ENCODE peak calls at places on chromosome 15, in ten cellular contexts. One of them, this sample, is unnamed.

GRCh38 chr15:93759626-93760025 is 471.7 kb upstream of the MCTP2 start:
- DNase-seq in GM04503: no peak
- DNase-seq in cardiac fibroblast: no peak
- DNase-seq in stimulated activated CD4-positive, alpha-beta T cell treated with anti-CD3 and anti-CD28 coated beads, Interleukin-4, amount 100 ng/mL, for 1 hour: no peak
- DNase-seq in A549: no peak
- DNase-seq in fibroblast of lung: no peak
- DNase-seq in NCI-H1694 treated with DMSO at 0.1 percent for 48 hours: no peak
- DNase-seq in NCI-H1092: no peak
- DNase-seq in non-pigmented ciliary epithelial cell: no peak
- DNase-seq in endothelial cell of umbilical vein: no peak
- DNase-seq in this sample: no peak

GRCh38 chr15:61697796-61698195 is 362.5 kb downstream of the VPS13C start:
- DNase-seq in A549: no peak
- DNase-seq in endothelial cell of umbilical vein: no peak
- DNase-seq in NCI-H1694 treated with DMSO at 0.1 percent for 48 hours: no peak
- DNase-seq in fibroblast of lung: no peak
- DNase-seq in NCI-H1092: no peak
- DNase-seq in GM04503: no peak
- DNase-seq in non-pigmented ciliary epithelial cell: no peak
- DNase-seq in stimulated activated CD4-positive, alpha-beta T cell treated with anti-CD3 and anti-CD28 coated beads, Interleukin-4, amount 100 ng/mL, for 1 hour: no peak
- DNase-seq in cardiac fibroblast: no peak
- DNase-seq in this sample: no peak

GRCh38 chr15:67980171-67980570 is 73.9 kb upstream of the PIAS1 start:
- DNase-seq in endothelial cell of umbilical vein: no peak
- DNase-seq in stimulated activated CD4-positive, alpha-beta T cell treated with anti-CD3 and anti-CD28 coated beads, Interleukin-4, amount 100 ng/mL, for 1 hour: no peak
- DNase-seq in A549: no peak
- DNase-seq in non-pigmented ciliary epithelial cell: no peak
- DNase-seq in NCI-H1694 treated with DMSO at 0.1 percent for 48 hours: no peak
- DNase-seq in NCI-H1092: no peak
- DNase-seq in cardiac fibroblast: no peak
- DNase-seq in fibroblast of lung: no peak
- DNase-seq in GM04503: no peak
- DNase-seq in this sample: no peak

GRCh38 chr15:69578252-69578651 is 125.6 kb downstream of the RPLP1 start:
- DNase-seq in fibroblast of lung: no peak
- DNase-seq in cardiac fibroblast: no peak
- DNase-seq in A549: no peak
- DNase-seq in non-pigmented ciliary epithelial cell: no peak
- DNase-seq in stimulated activated CD4-positive, alpha-beta T cell treated with anti-CD3 and anti-CD28 coated beads, Interleukin-4, amount 100 ng/mL, for 1 hour: no peak
- DNase-seq in endothelial cell of umbilical vein: no peak
- DNase-seq in GM04503: no peak
- DNase-seq in NCI-H1092: no peak
- DNase-seq in NCI-H1694 treated with DMSO at 0.1 percent for 48 hours: no peak
- DNase-seq in this sample: no peak

GRCh38 chr15:65870889-65871533 is 1.7 kb downstream of the RAB11A start:
- DNase-seq in cardiac fibroblast: peak
- DNase-seq in endothelial cell of umbilical vein: peak
- DNase-seq in fibroblast of lung: peak
- DNase-seq in non-pigmented ciliary epithelial cell: no peak
- DNase-seq in NCI-H1694 treated with DMSO at 0.1 percent for 48 hours: no peak
- DNase-seq in A549: peak
- DNase-seq in stimulated activated CD4-positive, alpha-beta T cell treated with anti-CD3 and anti-CD28 coated beads, Interleukin-4, amount 100 ng/mL, for 1 hour: no peak
- DNase-seq in GM04503: no peak
- DNase-seq in NCI-H1092: no peak
- DNase-seq in this sample: no peak

GRCh38 chr15:95712785-95713184 is 617.7 kb upstream of the NR2F2 start:
- DNase-seq in GM04503: no peak
- DNase-seq in fibroblast of lung: peak
- DNase-seq in endothelial cell of umbilical vein: peak
- DNase-seq in A549: no peak
- DNase-seq in non-pigmented ciliary epithelial cell: no peak
- DNase-seq in stimulated activated CD4-positive, alpha-beta T cell treated with anti-CD3 and anti-CD28 coated beads, Interleukin-4, amount 100 ng/mL, for 1 hour: no peak
- DNase-seq in cardiac fibroblast: no peak
- DNase-seq in NCI-H1092: no peak
- DNase-seq in NCI-H1694 treated with DMSO at 0.1 percent for 48 hours: no peak
- DNase-seq in this sample: no peak

GRCh38 chr15:77909131-77909940 is 168.2 kb downstream of the TBC1D2B start:
- DNase-seq in NCI-H1694 treated with DMSO at 0.1 percent for 48 hours: no peak
- DNase-seq in fibroblast of lung: no peak
- DNase-seq in non-pigmented ciliary epithelial cell: no peak
- DNase-seq in NCI-H1092: no peak
- DNase-seq in A549: no peak
- DNase-seq in GM04503: no peak
- DNase-seq in stimulated activated CD4-positive, alpha-beta T cell treated with anti-CD3 and anti-CD28 coated beads, Interleukin-4, amount 100 ng/mL, for 1 hour: no peak
- DNase-seq in cardiac fibroblast: no peak
- DNase-seq in endothelial cell of umbilical vein: no peak
- DNase-seq in this sample: no peak

GRCh38 chr15:48177383-48177874 is 666 bp downstream of the MYEF2 start:
- DNase-seq in non-pigmented ciliary epithelial cell: peak
- DNase-seq in cardiac fibroblast: peak
- DNase-seq in NCI-H1694 treated with DMSO at 0.1 percent for 48 hours: peak
- DNase-seq in endothelial cell of umbilical vein: peak
- DNase-seq in NCI-H1092: peak
- DNase-seq in GM04503: no peak
- DNase-seq in fibroblast of lung: peak
- DNase-seq in A549: peak
- DNase-seq in stimulated activated CD4-positive, alpha-beta T cell treated with anti-CD3 and anti-CD28 coated beads, Interleukin-4, amount 100 ng/mL, for 1 hour: no peak
- DNase-seq in this sample: no peak

GRCh38 chr15:100901296-100901695 is 17.9 kb upstream of the LRRK1 start:
- DNase-seq in GM04503: no peak
- DNase-seq in non-pigmented ciliary epithelial cell: no peak
- DNase-seq in endothelial cell of umbilical vein: no peak
- DNase-seq in NCI-H1694 treated with DMSO at 0.1 percent for 48 hours: no peak
- DNase-seq in fibroblast of lung: no peak
- DNase-seq in A549: no peak
- DNase-seq in cardiac fibroblast: no peak
- DNase-seq in stimulated activated CD4-positive, alpha-beta T cell treated with anti-CD3 and anti-CD28 coated beads, Interleukin-4, amount 100 ng/mL, for 1 hour: no peak
- DNase-seq in NCI-H1092: no peak
- DNase-seq in this sample: no peak

GRCh38 chr15:39888809-39889208 is 31.3 kb downstream of the GPR176 start:
- DNase-seq in cardiac fibroblast: no peak
- DNase-seq in fibroblast of lung: no peak
- DNase-seq in stimulated activated CD4-positive, alpha-beta T cell treated with anti-CD3 and anti-CD28 coated beads, Interleukin-4, amount 100 ng/mL, for 1 hour: no peak
- DNase-seq in NCI-H1694 treated with DMSO at 0.1 percent for 48 hours: no peak
- DNase-seq in endothelial cell of umbilical vein: no peak
- DNase-seq in non-pigmented ciliary epithelial cell: no peak
- DNase-seq in A549: no peak
- DNase-seq in NCI-H1092: no peak
- DNase-seq in GM04503: no peak
- DNase-seq in this sample: no peak

GRCh38 chr15:78299302-78300102 is at the start of gene SKIC8:
- DNase-seq in cardiac fibroblast: peak
- DNase-seq in NCI-H1694 treated with DMSO at 0.1 percent for 48 hours: peak
- DNase-seq in fibroblast of lung: peak
- DNase-seq in non-pigmented ciliary epithelial cell: peak
- DNase-seq in endothelial cell of umbilical vein: peak
- DNase-seq in NCI-H1092: peak
- DNase-seq in A549: peak
- DNase-seq in GM04503: peak
- DNase-seq in stimulated activated CD4-positive, alpha-beta T cell treated with anti-CD3 and anti-CD28 coated beads, Interleukin-4, amount 100 ng/mL, for 1 hour: peak
- DNase-seq in this sample: peak

GRCh38 chr15:85411992-85412538 is 31.7 kb downstream of the AKAP13 start:
- DNase-seq in GM04503: no peak
- DNase-seq in stimulated activated CD4-positive, alpha-beta T cell treated with anti-CD3 and anti-CD28 coated beads, Interleukin-4, amount 100 ng/mL, for 1 hour: no peak
- DNase-seq in NCI-H1092: no peak
- DNase-seq in A549: no peak
- DNase-seq in NCI-H1694 treated with DMSO at 0.1 percent for 48 hours: no peak
- DNase-seq in endothelial cell of umbilical vein: no peak
- DNase-seq in fibroblast of lung: peak
- DNase-seq in cardiac fibroblast: no peak
- DNase-seq in non-pigmented ciliary epithelial cell: no peak
- DNase-seq in this sample: no peak

GRCh38 chr15:66389098-66389858 is 2.6 kb downstream of the MAP2K1 start:
- DNase-seq in NCI-H1694 treated with DMSO at 0.1 percent for 48 hours: no peak
- DNase-seq in NCI-H1092: no peak
- DNase-seq in stimulated activated CD4-positive, alpha-beta T cell treated with anti-CD3 and anti-CD28 coated beads, Interleukin-4, amount 100 ng/mL, for 1 hour: no peak
- DNase-seq in A549: no peak
- DNase-seq in cardiac fibroblast: no peak
- DNase-seq in GM04503: no peak
- DNase-seq in fibroblast of lung: no peak
- DNase-seq in non-pigmented ciliary epithelial cell: no peak
- DNase-seq in endothelial cell of umbilical vein: no peak
- DNase-seq in this sample: no peak

GRCh38 chr15:45331977-45332376 is 46.4 kb downstream of the GATM start:
- DNase-seq in A549: no peak
- DNase-seq in NCI-H1694 treated with DMSO at 0.1 percent for 48 hours: no peak
- DNase-seq in endothelial cell of umbilical vein: no peak
- DNase-seq in cardiac fibroblast: no peak
- DNase-seq in stimulated activated CD4-positive, alpha-beta T cell treated with anti-CD3 and anti-CD28 coated beads, Interleukin-4, amount 100 ng/mL, for 1 hour: no peak
- DNase-seq in NCI-H1092: no peak
- DNase-seq in non-pigmented ciliary epithelial cell: no peak
- DNase-seq in fibroblast of lung: peak
- DNase-seq in GM04503: no peak
- DNase-seq in this sample: no peak

GRCh38 chr15:38660726-38661125 is 96.1 kb upstream of the RASGRP1 start:
- DNase-seq in non-pigmented ciliary epithelial cell: no peak
- DNase-seq in A549: no peak
- DNase-seq in fibroblast of lung: no peak
- DNase-seq in GM04503: no peak
- DNase-seq in endothelial cell of umbilical vein: no peak
- DNase-seq in cardiac fibroblast: no peak
- DNase-seq in NCI-H1694 treated with DMSO at 0.1 percent for 48 hours: no peak
- DNase-seq in NCI-H1092: no peak
- DNase-seq in stimulated activated CD4-positive, alpha-beta T cell treated with anti-CD3 and anti-CD28 coated beads, Interleukin-4, amount 100 ng/mL, for 1 hour: no peak
- DNase-seq in this sample: no peak

GRCh38 chr15:39273805-39274411 is 307.0 kb upstream of the THBS1 start:
- DNase-seq in GM04503: no peak
- DNase-seq in NCI-H1092: peak
- DNase-seq in endothelial cell of umbilical vein: peak
- DNase-seq in stimulated activated CD4-positive, alpha-beta T cell treated with anti-CD3 and anti-CD28 coated beads, Interleukin-4, amount 100 ng/mL, for 1 hour: no peak
- DNase-seq in cardiac fibroblast: peak
- DNase-seq in fibroblast of lung: peak
- DNase-seq in A549: peak
- DNase-seq in NCI-H1694 treated with DMSO at 0.1 percent for 48 hours: no peak
- DNase-seq in non-pigmented ciliary epithelial cell: no peak
- DNase-seq in this sample: no peak

GRCh38 chr15:34987982-34988873 is at the start of gene ZNF770:
- DNase-seq in stimulated activated CD4-positive, alpha-beta T cell treated with anti-CD3 and anti-CD28 coated beads, Interleukin-4, amount 100 ng/mL, for 1 hour: peak
- DNase-seq in NCI-H1092: peak
- DNase-seq in endothelial cell of umbilical vein: peak
- DNase-seq in fibroblast of lung: peak
- DNase-seq in non-pigmented ciliary epithelial cell: peak
- DNase-seq in cardiac fibroblast: peak
- DNase-seq in A549: peak
- DNase-seq in NCI-H1694 treated with DMSO at 0.1 percent for 48 hours: peak
- DNase-seq in GM04503: peak
- DNase-seq in this sample: peak

GRCh38 chr15:47820780-47821319 is 103.5 kb downstream of the SEMA6D start:
- DNase-seq in stimulated activated CD4-positive, alpha-beta T cell treated with anti-CD3 and anti-CD28 coated beads, Interleukin-4, amount 100 ng/mL, for 1 hour: no peak
- DNase-seq in cardiac fibroblast: peak
- DNase-seq in A549: no peak
- DNase-seq in non-pigmented ciliary epithelial cell: peak
- DNase-seq in NCI-H1694 treated with DMSO at 0.1 percent for 48 hours: peak
- DNase-seq in fibroblast of lung: peak
- DNase-seq in GM04503: no peak
- DNase-seq in endothelial cell of umbilical vein: peak
- DNase-seq in NCI-H1092: no peak
- DNase-seq in this sample: peak

GRCh38 chr15:90558182-90558581 is 28.5 kb downstream of the CRTC3 start:
- DNase-seq in NCI-H1694 treated with DMSO at 0.1 percent for 48 hours: no peak
- DNase-seq in A549: no peak
- DNase-seq in fibroblast of lung: peak
- DNase-seq in non-pigmented ciliary epithelial cell: no peak
- DNase-seq in NCI-H1092: no peak
- DNase-seq in endothelial cell of umbilical vein: peak
- DNase-seq in GM04503: no peak
- DNase-seq in cardiac fibroblast: peak
- DNase-seq in stimulated activated CD4-positive, alpha-beta T cell treated with anti-CD3 and anti-CD28 coated beads, Interleukin-4, amount 100 ng/mL, for 1 hour: no peak
- DNase-seq in this sample: no peak

GRCh38 chr15:90143176-90143655 is 40.9 kb upstream of the IDH2 start:
- DNase-seq in non-pigmented ciliary epithelial cell: no peak
- DNase-seq in endothelial cell of umbilical vein: peak
- DNase-seq in fibroblast of lung: peak
- DNase-seq in GM04503: no peak
- DNase-seq in A549: peak
- DNase-seq in cardiac fibroblast: peak
- DNase-seq in stimulated activated CD4-positive, alpha-beta T cell treated with anti-CD3 and anti-CD28 coated beads, Interleukin-4, amount 100 ng/mL, for 1 hour: peak
- DNase-seq in NCI-H1092: peak
- DNase-seq in NCI-H1694 treated with DMSO at 0.1 percent for 48 hours: no peak
- DNase-seq in this sample: no peak

GRCh38 chr15:42062284-42062806 is 32.0 kb downstream of the PLA2G4D start:
- DNase-seq in stimulated activated CD4-positive, alpha-beta T cell treated with anti-CD3 and anti-CD28 coated beads, Interleukin-4, amount 100 ng/mL, for 1 hour: no peak
- DNase-seq in GM04503: no peak
- DNase-seq in cardiac fibroblast: no peak
- DNase-seq in NCI-H1092: no peak
- DNase-seq in endothelial cell of umbilical vein: no peak
- DNase-seq in A549: no peak
- DNase-seq in non-pigmented ciliary epithelial cell: no peak
- DNase-seq in fibroblast of lung: no peak
- DNase-seq in NCI-H1694 treated with DMSO at 0.1 percent for 48 hours: no peak
- DNase-seq in this sample: no peak

GRCh38 chr15:98824595-98824994 is 176.3 kb downstream of the IGF1R start:
- DNase-seq in fibroblast of lung: no peak
- DNase-seq in A549: no peak
- DNase-seq in NCI-H1092: no peak
- DNase-seq in stimulated activated CD4-positive, alpha-beta T cell treated with anti-CD3 and anti-CD28 coated beads, Interleukin-4, amount 100 ng/mL, for 1 hour: no peak
- DNase-seq in endothelial cell of umbilical vein: no peak
- DNase-seq in NCI-H1694 treated with DMSO at 0.1 percent for 48 hours: no peak
- DNase-seq in non-pigmented ciliary epithelial cell: no peak
- DNase-seq in cardiac fibroblast: no peak
- DNase-seq in GM04503: no peak
- DNase-seq in this sample: no peak

GRCh38 chr15:27844018-27844666 is 255.0 kb downstream of the OCA2 start:
- DNase-seq in cardiac fibroblast: peak
- DNase-seq in NCI-H1092: no peak
- DNase-seq in A549: peak
- DNase-seq in non-pigmented ciliary epithelial cell: peak
- DNase-seq in fibroblast of lung: peak
- DNase-seq in NCI-H1694 treated with DMSO at 0.1 percent for 48 hours: no peak
- DNase-seq in endothelial cell of umbilical vein: no peak
- DNase-seq in stimulated activated CD4-positive, alpha-beta T cell treated with anti-CD3 and anti-CD28 coated beads, Interleukin-4, amount 100 ng/mL, for 1 hour: no peak
- DNase-seq in GM04503: peak
- DNase-seq in this sample: no peak

GRCh38 chr15:65884511-65884910 is 15.2 kb downstream of the RAB11A start:
- DNase-seq in fibroblast of lung: no peak
- DNase-seq in NCI-H1092: no peak
- DNase-seq in cardiac fibroblast: no peak
- DNase-seq in GM04503: no peak
- DNase-seq in NCI-H1694 treated with DMSO at 0.1 percent for 48 hours: no peak
- DNase-seq in A549: no peak
- DNase-seq in non-pigmented ciliary epithelial cell: no peak
- DNase-seq in stimulated activated CD4-positive, alpha-beta T cell treated with anti-CD3 and anti-CD28 coated beads, Interleukin-4, amount 100 ng/mL, for 1 hour: no peak
- DNase-seq in endothelial cell of umbilical vein: no peak
- DNase-seq in this sample: no peak

GRCh38 chr15:81880314-81880713 is 165.5 kb downstream of the MEX3B start:
- DNase-seq in stimulated activated CD4-positive, alpha-beta T cell treated with anti-CD3 and anti-CD28 coated beads, Interleukin-4, amount 100 ng/mL, for 1 hour: no peak
- DNase-seq in GM04503: no peak
- DNase-seq in cardiac fibroblast: no peak
- DNase-seq in fibroblast of lung: no peak
- DNase-seq in endothelial cell of umbilical vein: no peak
- DNase-seq in A549: no peak
- DNase-seq in NCI-H1092: no peak
- DNase-seq in non-pigmented ciliary epithelial cell: no peak
- DNase-seq in NCI-H1694 treated with DMSO at 0.1 percent for 48 hours: no peak
- DNase-seq in this sample: no peak

GRCh38 chr15:78298983-78299301 is 467 bp downstream of the SKIC8 start:
- DNase-seq in fibroblast of lung: no peak
- DNase-seq in endothelial cell of umbilical vein: no peak
- DNase-seq in NCI-H1092: no peak
- DNase-seq in non-pigmented ciliary epithelial cell: no peak
- DNase-seq in stimulated activated CD4-positive, alpha-beta T cell treated with anti-CD3 and anti-CD28 coated beads, Interleukin-4, amount 100 ng/mL, for 1 hour: no peak
- DNase-seq in cardiac fibroblast: peak
- DNase-seq in A549: peak
- DNase-seq in NCI-H1694 treated with DMSO at 0.1 percent for 48 hours: no peak
- DNase-seq in GM04503: no peak
- DNase-seq in this sample: no peak

GRCh38 chr15:76206325-76206976 is 104.8 kb downstream of the ETFA start:
- DNase-seq in NCI-H1092: peak
- DNase-seq in NCI-H1694 treated with DMSO at 0.1 percent for 48 hours: peak
- DNase-seq in non-pigmented ciliary epithelial cell: no peak
- DNase-seq in A549: no peak
- DNase-seq in fibroblast of lung: peak
- DNase-seq in endothelial cell of umbilical vein: peak
- DNase-seq in stimulated activated CD4-positive, alpha-beta T cell treated with anti-CD3 and anti-CD28 coated beads, Interleukin-4, amount 100 ng/mL, for 1 hour: no peak
- DNase-seq in GM04503: no peak
- DNase-seq in cardiac fibroblast: peak
- DNase-seq in this sample: no peak

GRCh38 chr15:63436872-63437375 is 55.3 kb upstream of the CA12 start:
- DNase-seq in non-pigmented ciliary epithelial cell: peak
- DNase-seq in cardiac fibroblast: peak
- DNase-seq in endothelial cell of umbilical vein: peak
- DNase-seq in A549: peak
- DNase-seq in stimulated activated CD4-positive, alpha-beta T cell treated with anti-CD3 and anti-CD28 coated beads, Interleukin-4, amount 100 ng/mL, for 1 hour: peak
- DNase-seq in NCI-H1092: peak
- DNase-seq in GM04503: peak
- DNase-seq in NCI-H1694 treated with DMSO at 0.1 percent for 48 hours: peak
- DNase-seq in fibroblast of lung: peak
- DNase-seq in this sample: peak